ENCODE peak calls at places on chromosome 11, in five cellular contexts. B is H9, C is HEK293T, P is nephron progenitor cell, K is lower leg skin. O is an unnamed sample.

GRCh38 chr11:827861-828167 is at the start of gene CRACR2B:
- DNase-seq in B (no peak), C (no peak), P (no peak), K (no peak), O (peak)

GRCh38 chr11:236774-237767 is at the start of gene PSMD13:
- DNase-seq in B (peak), C (peak), P (peak), K (peak), O (peak)

GRCh38 chr11:62726156-62727006 is 876 bp downstream of the HNRNPUL2 start:
- DNase-seq in B (no peak), C (no peak), P (peak), K (peak), O (no peak)

GRCh38 chr11:19345519-19345847 is 104.7 kb upstream of the E2F8 start:
- DNase-seq in B (peak), C (no peak), P (peak), K (no peak), O (no peak)

GRCh38 chr11:123212406-123212805 is 17.4 kb upstream of the CLMP start:
- DNase-seq in B (no peak), C (no peak), P (no peak), K (no peak), O (no peak)

GRCh38 chr11:92678212-92678611 is 291.2 kb upstream of the MTNR1B start:
- DNase-seq in B (no peak), C (no peak), P (no peak), K (no peak), O (no peak)

GRCh38 chr11:122754553-122755322 is 83.6 kb upstream of the CRTAM start:
- DNase-seq in B (peak), C (peak), P (no peak), K (no peak), O (peak)

GRCh38 chr11:133681901-133682300 is 149.6 kb upstream of the OPCML start:
- DNase-seq in B (peak), C (no peak), P (no peak), K (peak), O (no peak)

GRCh38 chr11:134474070-134474860 is 62.2 kb upstream of the B3GAT1 start:
- DNase-seq in B (peak), C (no peak), P (no peak), K (no peak), O (no peak)

GRCh38 chr11:76694664-76695063 is 24.1 kb upstream of the LRRC32 start:
- DNase-seq in B (no peak), C (no peak), P (no peak), K (no peak), O (no peak)

GRCh38 chr11:1744137-1744878 is 6.1 kb downstream of the IFITM10 start:
- DNase-seq in B (no peak), C (no peak), P (no peak), K (peak), O (no peak)

GRCh38 chr11:134537941-134538340 is 125.9 kb upstream of the B3GAT1 start:
- DNase-seq in B (peak), C (no peak), P (no peak), K (peak), O (no peak)

GRCh38 chr11:117045956-117046355 is 52.3 kb downstream of the SIK3 start:
- DNase-seq in B (no peak), C (no peak), P (no peak), K (no peak), O (no peak)

GRCh38 chr11:396511-396947 is 2.5 kb downstream of the PKP3 start:
- DNase-seq in B (no peak), C (peak), P (no peak), K (no peak), O (no peak)

GRCh38 chr11:22778642-22779041 is 51.0 kb downstream of the SVIP start:
- DNase-seq in B (no peak), C (no peak), P (no peak), K (no peak), O (no peak)

GRCh38 chr11:47406896-47407745 is 1.3 kb upstream of the SLC39A13 start:
- DNase-seq in B (peak), C (no peak), P (no peak), K (no peak), O (peak)

GRCh38 chr11:111063711-111064110 is 181.8 kb upstream of the POU2AF2 start:
- DNase-seq in B (no peak), C (no peak), P (no peak), K (no peak), O (no peak)

GRCh38 chr11:117075186-117075585 is 23.0 kb downstream of the SIK3 start:
- DNase-seq in B (no peak), C (no peak), P (no peak), K (no peak), O (no peak)

GRCh38 chr11:119712006-119712405 is 17.0 kb downstream of the NECTIN1 start:
- DNase-seq in B (no peak), C (no peak), P (no peak), K (no peak), O (no peak)

GRCh38 chr11:65182258-65183170 is 786 bp downstream of the CAPN1 start:
- DNase-seq in B (peak), C (no peak), P (no peak), K (peak), O (peak)

O was measured in GM12865.